ENCODE peak calls at places on chromosome 16, in six cellular contexts. X, J, S, T, V and F are unnamed samples.

GRCh38 chr16:47073223-47074155 is 70.3 kb downstream of the NETO2 start:
- DNase-seq in J (no peak), T (no peak), X (no peak), S (no peak), V (no peak), F (no peak)

GRCh38 chr16:85465328-85466307 is 147.5 kb upstream of the GSE1 start:
- DNase-seq in T (peak; percentile 90), S (peak; percentile 90), V (no peak), J (no peak), X (peak; percentile 35), F (no peak)

GRCh38 chr16:11576427-11577289 is 10.1 kb downstream of the LITAF start:
- DNase-seq in S (peak; percentile 50), T (peak; percentile 55), J (no peak), X (no peak), V (no peak), F (no peak)

GRCh38 chr16:3983081-3983520 is 102.6 kb upstream of the CREBBP start:
- DNase-seq in V (no peak), J (peak; percentile 9), T (peak; percentile 91), X (no peak), S (peak; percentile 79), F (peak; percentile 75)

GRCh38 chr16:57556941-57557541 is 14.6 kb downstream of the ADGRG5 start:
- DNase-seq in S (no peak), T (no peak), V (no peak), J (no peak), X (no peak), F (no peak)

GRCh38 chr16:1899641-1900451 is 18.4 kb downstream of the HS3ST6 start:
- DNase-seq in T (no peak), S (no peak), X (no peak), J (no peak), V (no peak), F (peak; percentile 34)

GRCh38 chr16:66273644-66274334 is 92.7 kb upstream of the CDH5 start:
- DNase-seq in V (no peak), J (no peak), X (no peak), T (no peak), S (no peak), F (no peak)

GRCh38 chr16:27245276-27246231 is 23.0 kb downstream of the NSMCE1 start:
- DNase-seq in J (no peak), S (peak; percentile 90), T (no peak), V (no peak), X (no peak), F (peak; percentile 45)

GRCh38 chr16:25045696-25046381 is 30.7 kb upstream of the ARHGAP17 start:
- DNase-seq in S (no peak), T (no peak), V (no peak), J (no peak), X (peak; percentile 37), F (no peak)

GRCh38 chr16:57859331-57859730 is 57.0 kb upstream of the KIFC3 start:
- DNase-seq in V (no peak), J (no peak), S (no peak), T (no peak), X (no peak), F (no peak)

GRCh38 chr16:3459401-3460090 is 16.1 kb downstream of the NAA60 start:
- DNase-seq in S (no peak), J (no peak), T (no peak), X (no peak), V (no peak), F (no peak)

GRCh38 chr16:58519707-58520106 is 4.4 kb downstream of the SETD6 start:
- DNase-seq in V (no peak), S (no peak), X (no peak), T (no peak), J (no peak), F (no peak)

GRCh38 chr16:85306071-85306792 is 194.0 kb upstream of the CIBAR2 start:
- DNase-seq in J (peak; percentile 57), T (no peak), V (peak; percentile 30), S (peak; percentile 92), X (peak; percentile 39), F (peak; percentile 89)

GRCh38 chr16:914453-914852 is 56.3 kb downstream of the LMF1 start:
- DNase-seq in X (no peak), J (no peak), S (no peak), T (no peak), V (no peak), F (no peak)

GRCh38 chr16:554640-555413 is 5.4 kb upstream of the PRR35 start:
- DNase-seq in J (no peak), T (no peak), X (peak; percentile 23), S (peak; percentile 75), V (no peak), F (no peak)

GRCh38 chr16:12462690-12463646 is 340.7 kb downstream of the CPPED1 start:
- DNase-seq in J (no peak), V (no peak), X (no peak), T (no peak), S (no peak), F (no peak)

GRCh38 chr16:11104168-11105037 is 151.6 kb downstream of the SOCS1 start:
- DNase-seq in J (no peak), T (no peak), V (no peak), S (no peak), X (no peak), F (no peak)

GRCh38 chr16:88697831-88698693 is 8.1 kb downstream of the RNF166 start:
- DNase-seq in S (no peak), J (no peak), T (no peak), V (no peak), X (no peak), F (no peak)

GRCh38 chr16:51365715-51366114 is 214.6 kb upstream of the SALL1 start:
- DNase-seq in X (no peak), J (no peak), T (no peak), V (no peak), S (no peak), F (no peak)